ENCODE peak calls at places on chromosomes 4 and X, in eight cellular contexts. One of them, this sample, is unnamed.

GRCh38 chrX:68833448-68833805 is 4.6 kb downstream of the EFNB1 start:
- DNase-seq in AG20443: no peak
- DNase-seq in stimulated activated CD4-positive, alpha-beta T cell treated with anti-CD3 and anti-CD28 coated beads, Interleukin-15, amount 100 ng/mL, for 48 hours: no peak
- DNase-seq in T-helper 2 cell: no peak
- DNase-seq in neural crest cell: no peak
- DNase-seq in NAMALWA: no peak
- DNase-seq in stimulated activated CD8-positive, alpha-beta memory T cell treated with anti-CD3 and anti-CD28 coated beads, Interleukin-4, amount 100 ng/mL, for 24 hours: no peak
- DNase-seq in T-helper 17 cell: no peak
- DNase-seq in this sample: no peak

GRCh38 chrX:56793533-56794320 is 64.7 kb downstream of the NBDY start:
- DNase-seq in stimulated activated CD8-positive, alpha-beta memory T cell treated with anti-CD3 and anti-CD28 coated beads, Interleukin-4, amount 100 ng/mL, for 24 hours: no peak
- DNase-seq in NAMALWA: no peak
- DNase-seq in T-helper 2 cell: no peak
- DNase-seq in stimulated activated CD4-positive, alpha-beta T cell treated with anti-CD3 and anti-CD28 coated beads, Interleukin-15, amount 100 ng/mL, for 48 hours: no peak
- DNase-seq in T-helper 17 cell: no peak
- DNase-seq in AG20443: peak
- DNase-seq in neural crest cell: no peak
- DNase-seq in this sample: no peak

GRCh38 chrX:17052776-17053175 is 106.3 kb downstream of the REPS2 start:
- DNase-seq in stimulated activated CD8-positive, alpha-beta memory T cell treated with anti-CD3 and anti-CD28 coated beads, Interleukin-4, amount 100 ng/mL, for 24 hours: no peak
- DNase-seq in stimulated activated CD4-positive, alpha-beta T cell treated with anti-CD3 and anti-CD28 coated beads, Interleukin-15, amount 100 ng/mL, for 48 hours: no peak
- DNase-seq in NAMALWA: no peak
- DNase-seq in neural crest cell: no peak
- DNase-seq in T-helper 17 cell: no peak
- DNase-seq in T-helper 2 cell: no peak
- DNase-seq in AG20443: no peak
- DNase-seq in this sample: no peak

GRCh38 chrX:45358417-45358816 is 157.7 kb upstream of the DIPK2B start:
- DNase-seq in stimulated activated CD4-positive, alpha-beta T cell treated with anti-CD3 and anti-CD28 coated beads, Interleukin-15, amount 100 ng/mL, for 48 hours: no peak
- DNase-seq in neural crest cell: no peak
- DNase-seq in T-helper 17 cell: no peak
- DNase-seq in T-helper 2 cell: no peak
- DNase-seq in stimulated activated CD8-positive, alpha-beta memory T cell treated with anti-CD3 and anti-CD28 coated beads, Interleukin-4, amount 100 ng/mL, for 24 hours: no peak
- DNase-seq in AG20443: no peak
- DNase-seq in NAMALWA: no peak
- DNase-seq in this sample: no peak

GRCh38 chrX:19846995-19847790 is 40.2 kb downstream of the SH3KBP1 start:
- DNase-seq in NAMALWA: no peak
- DNase-seq in stimulated activated CD4-positive, alpha-beta T cell treated with anti-CD3 and anti-CD28 coated beads, Interleukin-15, amount 100 ng/mL, for 48 hours: no peak
- DNase-seq in AG20443: peak
- DNase-seq in T-helper 17 cell: no peak
- DNase-seq in neural crest cell: no peak
- DNase-seq in stimulated activated CD8-positive, alpha-beta memory T cell treated with anti-CD3 and anti-CD28 coated beads, Interleukin-4, amount 100 ng/mL, for 24 hours: no peak
- DNase-seq in T-helper 2 cell: no peak
- DNase-seq in this sample: peak

GRCh38 chr4:68883870-68884269 is 67.7 kb downstream of the UGT2A3 start:
- DNase-seq in neural crest cell: no peak
- DNase-seq in AG20443: no peak
- DNase-seq in NAMALWA: no peak
- DNase-seq in stimulated activated CD4-positive, alpha-beta T cell treated with anti-CD3 and anti-CD28 coated beads, Interleukin-15, amount 100 ng/mL, for 48 hours: no peak
- DNase-seq in T-helper 17 cell: no peak
- DNase-seq in T-helper 2 cell: no peak
- DNase-seq in stimulated activated CD8-positive, alpha-beta memory T cell treated with anti-CD3 and anti-CD28 coated beads, Interleukin-4, amount 100 ng/mL, for 24 hours: no peak
- DNase-seq in this sample: no peak

GRCh38 chrX:46588263-46588662 is 14.7 kb downstream of the CHST7 start:
- DNase-seq in stimulated activated CD4-positive, alpha-beta T cell treated with anti-CD3 and anti-CD28 coated beads, Interleukin-15, amount 100 ng/mL, for 48 hours: no peak
- DNase-seq in stimulated activated CD8-positive, alpha-beta memory T cell treated with anti-CD3 and anti-CD28 coated beads, Interleukin-4, amount 100 ng/mL, for 24 hours: no peak
- DNase-seq in NAMALWA: no peak
- DNase-seq in T-helper 2 cell: peak
- DNase-seq in neural crest cell: no peak
- DNase-seq in AG20443: peak
- DNase-seq in T-helper 17 cell: no peak
- DNase-seq in this sample: no peak

GRCh38 chrX:22366866-22367265 is 94.2 kb downstream of the CBLL2 start:
- DNase-seq in NAMALWA: no peak
- DNase-seq in T-helper 17 cell: no peak
- DNase-seq in neural crest cell: no peak
- DNase-seq in stimulated activated CD8-positive, alpha-beta memory T cell treated with anti-CD3 and anti-CD28 coated beads, Interleukin-4, amount 100 ng/mL, for 24 hours: no peak
- DNase-seq in T-helper 2 cell: no peak
- DNase-seq in AG20443: no peak
- DNase-seq in stimulated activated CD4-positive, alpha-beta T cell treated with anti-CD3 and anti-CD28 coated beads, Interleukin-15, amount 100 ng/mL, for 48 hours: no peak
- DNase-seq in this sample: no peak

GRCh38 chrX:10589098-10589497 is 31.3 kb downstream of the MID1 start:
- DNase-seq in stimulated activated CD4-positive, alpha-beta T cell treated with anti-CD3 and anti-CD28 coated beads, Interleukin-15, amount 100 ng/mL, for 48 hours: no peak
- DNase-seq in T-helper 17 cell: no peak
- DNase-seq in AG20443: no peak
- DNase-seq in NAMALWA: no peak
- DNase-seq in T-helper 2 cell: no peak
- DNase-seq in stimulated activated CD8-positive, alpha-beta memory T cell treated with anti-CD3 and anti-CD28 coated beads, Interleukin-4, amount 100 ng/mL, for 24 hours: no peak
- DNase-seq in neural crest cell: no peak
- DNase-seq in this sample: no peak

GRCh38 chr4:31844350-31844749 is 1124.2 kb downstream of the PCDH7 start:
- DNase-seq in AG20443: no peak
- DNase-seq in T-helper 2 cell: no peak
- DNase-seq in stimulated activated CD8-positive, alpha-beta memory T cell treated with anti-CD3 and anti-CD28 coated beads, Interleukin-4, amount 100 ng/mL, for 24 hours: no peak
- DNase-seq in stimulated activated CD4-positive, alpha-beta T cell treated with anti-CD3 and anti-CD28 coated beads, Interleukin-15, amount 100 ng/mL, for 48 hours: no peak
- DNase-seq in NAMALWA: no peak
- DNase-seq in T-helper 17 cell: no peak
- DNase-seq in neural crest cell: no peak
- DNase-seq in this sample: no peak

GRCh38 chr4:137890802-137891201 is 351.3 kb downstream of the SLC7A11 start:
- DNase-seq in T-helper 2 cell: no peak
- DNase-seq in AG20443: no peak
- DNase-seq in NAMALWA: no peak
- DNase-seq in stimulated activated CD4-positive, alpha-beta T cell treated with anti-CD3 and anti-CD28 coated beads, Interleukin-15, amount 100 ng/mL, for 48 hours: no peak
- DNase-seq in neural crest cell: no peak
- DNase-seq in stimulated activated CD8-positive, alpha-beta memory T cell treated with anti-CD3 and anti-CD28 coated beads, Interleukin-4, amount 100 ng/mL, for 24 hours: no peak
- DNase-seq in T-helper 17 cell: no peak
- DNase-seq in this sample: no peak

GRCh38 chrX:133660356-133660755 is 245.1 kb upstream of the GPC4 start:
- DNase-seq in stimulated activated CD4-positive, alpha-beta T cell treated with anti-CD3 and anti-CD28 coated beads, Interleukin-15, amount 100 ng/mL, for 48 hours: no peak
- DNase-seq in AG20443: peak
- DNase-seq in NAMALWA: no peak
- DNase-seq in neural crest cell: no peak
- DNase-seq in T-helper 2 cell: no peak
- DNase-seq in T-helper 17 cell: no peak
- DNase-seq in stimulated activated CD8-positive, alpha-beta memory T cell treated with anti-CD3 and anti-CD28 coated beads, Interleukin-4, amount 100 ng/mL, for 24 hours: no peak
- DNase-seq in this sample: no peak

GRCh38 chr4:53589511-53589910 is 1.8 kb downstream of the LNX1 start:
- DNase-seq in NAMALWA: no peak
- DNase-seq in AG20443: no peak
- DNase-seq in stimulated activated CD4-positive, alpha-beta T cell treated with anti-CD3 and anti-CD28 coated beads, Interleukin-15, amount 100 ng/mL, for 48 hours: no peak
- DNase-seq in neural crest cell: no peak
- DNase-seq in T-helper 2 cell: no peak
- DNase-seq in T-helper 17 cell: no peak
- DNase-seq in stimulated activated CD8-positive, alpha-beta memory T cell treated with anti-CD3 and anti-CD28 coated beads, Interleukin-4, amount 100 ng/mL, for 24 hours: no peak
- DNase-seq in this sample: no peak

GRCh38 chrX:116417214-116417613 is 19.2 kb upstream of the SLC6A14 start:
- DNase-seq in T-helper 17 cell: no peak
- DNase-seq in stimulated activated CD8-positive, alpha-beta memory T cell treated with anti-CD3 and anti-CD28 coated beads, Interleukin-4, amount 100 ng/mL, for 24 hours: no peak
- DNase-seq in NAMALWA: no peak
- DNase-seq in stimulated activated CD4-positive, alpha-beta T cell treated with anti-CD3 and anti-CD28 coated beads, Interleukin-15, amount 100 ng/mL, for 48 hours: no peak
- DNase-seq in T-helper 2 cell: no peak
- DNase-seq in neural crest cell: no peak
- DNase-seq in AG20443: no peak
- DNase-seq in this sample: no peak

GRCh38 chr4:2412885-2413716 is 5.3 kb downstream of the ZFYVE28 start:
- DNase-seq in T-helper 2 cell: peak
- DNase-seq in neural crest cell: peak
- DNase-seq in NAMALWA: peak
- DNase-seq in T-helper 17 cell: peak
- DNase-seq in stimulated activated CD4-positive, alpha-beta T cell treated with anti-CD3 and anti-CD28 coated beads, Interleukin-15, amount 100 ng/mL, for 48 hours: peak
- DNase-seq in stimulated activated CD8-positive, alpha-beta memory T cell treated with anti-CD3 and anti-CD28 coated beads, Interleukin-4, amount 100 ng/mL, for 24 hours: peak
- DNase-seq in AG20443: peak
- DNase-seq in this sample: peak

GRCh38 chr4:82601242-82602015 is 39.6 kb upstream of the TMEM150C start:
- DNase-seq in T-helper 17 cell: no peak
- DNase-seq in AG20443: peak
- DNase-seq in stimulated activated CD4-positive, alpha-beta T cell treated with anti-CD3 and anti-CD28 coated beads, Interleukin-15, amount 100 ng/mL, for 48 hours: no peak
- DNase-seq in NAMALWA: no peak
- DNase-seq in T-helper 2 cell: no peak
- DNase-seq in stimulated activated CD8-positive, alpha-beta memory T cell treated with anti-CD3 and anti-CD28 coated beads, Interleukin-4, amount 100 ng/mL, for 24 hours: no peak
- DNase-seq in neural crest cell: no peak
- DNase-seq in this sample: no peak

GRCh38 chr4:51872283-51872997 is 29.5 kb downstream of the DCUN1D4 start:
- DNase-seq in stimulated activated CD8-positive, alpha-beta memory T cell treated with anti-CD3 and anti-CD28 coated beads, Interleukin-4, amount 100 ng/mL, for 24 hours: no peak
- DNase-seq in NAMALWA: no peak
- DNase-seq in stimulated activated CD4-positive, alpha-beta T cell treated with anti-CD3 and anti-CD28 coated beads, Interleukin-15, amount 100 ng/mL, for 48 hours: no peak
- DNase-seq in AG20443: no peak
- DNase-seq in T-helper 2 cell: no peak
- DNase-seq in T-helper 17 cell: no peak
- DNase-seq in neural crest cell: no peak
- DNase-seq in this sample: no peak

This sample was measured in MM.1S.